ENCODE peak calls at places on chromosomes 5 and 9, in seven cellular contexts. I, N, G, T, V, X and E are unnamed samples.

GRCh38 chr9:131645078-131645776 is 94.6 kb downstream of the RAPGEF1 start:
- DNase-seq in I (no peak), N (peak; percentile 94), G (no peak), T (no peak), V (no peak), X (peak; percentile 52), E (no peak)

GRCh38 chr9:109258619-109259321 is 62.1 kb downstream of the EPB41L4B start:
- DNase-seq in I (peak; percentile 69), N (no peak), G (peak; percentile 24), T (no peak), V (no peak), X (no peak), E (peak; percentile 65)

GRCh38 chr9:81772144-81772543 is 82.8 kb upstream of the TLE1 start:
- DNase-seq in I (no peak), N (no peak), G (no peak), T (no peak), V (peak; percentile 49), X (peak; percentile 28), E (peak; percentile 67)

GRCh38 chr5:472076-472655 is 29.2 kb downstream of the EXOC3 start:
- DNase-seq in I (no peak), N (peak; percentile 6), G (no peak), T (no peak), V (no peak), X (peak; percentile 13), E (no peak)

GRCh38 chr5:97043511-97043910 is 98.9 kb downstream of the LIX1 start:
- DNase-seq in I (no peak), N (no peak), G (no peak), T (no peak), V (no peak), X (no peak), E (peak; percentile 21)

GRCh38 chr5:175354961-175355360 is 89.0 kb downstream of the DRD1 start:
- DNase-seq in I (no peak), N (peak; percentile 2), G (no peak), T (no peak), V (no peak), X (no peak), E (no peak)

GRCh38 chr5:172929371-172929838 is 29.8 kb upstream of the RPL26L1 start:
- DNase-seq in I (no peak), N (peak; percentile 88), G (no peak), T (no peak), V (peak; percentile 99), X (peak; percentile 80), E (no peak)

GRCh38 chr9:78296208-78296892 is 575 bp upstream of the PSAT1 start:
- DNase-seq in I (peak; percentile 61), N (peak; percentile 75), G (peak; percentile 18), T (no peak), V (peak; percentile 54), X (peak; percentile 52), E (peak; percentile 85)

GRCh38 chr5:126054593-126055347 is 368.4 kb upstream of the GRAMD2B start:
- DNase-seq in I (no peak), N (no peak), G (no peak), T (no peak), V (no peak), X (peak; percentile 11), E (peak; percentile 40)

GRCh38 chr5:179243333-179243732 is 101.9 kb downstream of the ADAMTS2 start:
- DNase-seq in I (peak; percentile 4), N (peak; percentile 16), G (no peak), T (no peak), V (peak; percentile 76), X (peak; percentile 92), E (no peak)

GRCh38 chr5:73380710-73381586 is 67.6 kb downstream of the FOXD1 start:
- DNase-seq in I (peak; percentile 38), N (no peak), G (no peak), T (no peak), V (no peak), X (no peak), E (peak; percentile 39)

GRCh38 chr9:16625831-16626230 is 244.6 kb downstream of the BNC2 start:
- DNase-seq in I (no peak), N (no peak), G (no peak), T (no peak), V (peak; percentile 67), X (peak; percentile 58), E (peak; percentile 69)

GRCh38 chr5:143635888-143636287 is 176.1 kb upstream of the HMHB1 start:
- DNase-seq in I (no peak), N (no peak), G (no peak), T (no peak), V (no peak), X (no peak), E (no peak)

GRCh38 chr9:97412628-97413382 is 909 bp downstream of the TDRD7 start:
- DNase-seq in I (no peak), N (peak; percentile 12), G (peak; percentile 15), T (no peak), V (peak; percentile 5), X (peak; percentile 33), E (peak; percentile 17)

GRCh38 chr9:70066874-70067273 is 23.2 kb downstream of the MAMDC2 start:
- DNase-seq in I (no peak), N (no peak), G (no peak), T (no peak), V (no peak), X (no peak), E (no peak)
- H3K4ac ChIP-seq in I (no peak overlapping the region), N (no peak overlapping the region), G (no peak overlapping the region), T (no peak overlapping the region), V (no peak overlapping the region), X (no peak overlapping the region), E (no peak overlapping the region)

GRCh38 chr5:39395521-39395920 is 29.3 kb downstream of the DAB2 start:
- DNase-seq in I (no peak), N (no peak), G (no peak), T (no peak), V (peak; percentile 46), X (peak; percentile 18), E (no peak)
- H3K23ac ChIP-seq in I (no peak overlapping the region), N (no peak overlapping the region), G (no peak overlapping the region), T (no peak overlapping the region), V (no peak overlapping the region), X (no peak overlapping the region), E (no peak overlapping the region)

GRCh38 chr5:1659100-1660036 is 135.6 kb upstream of the LPCAT1 start:
- DNase-seq in I (peak; percentile 30), N (no peak), G (no peak), T (no peak), V (no peak), X (no peak), E (no peak)
- H3K4ac ChIP-seq in I (no peak overlapping the region), N (no peak overlapping the region), G (no peak overlapping the region), T (no peak overlapping the region), V (no peak overlapping the region), X (no peak overlapping the region), E (no peak overlapping the region)

GRCh38 chr9:98709968-98710965 is 1.5 kb upstream of the GABBR2 start:
- DNase-seq in I (peak; percentile 51), N (peak; percentile 58), G (no peak), T (no peak), V (peak; percentile 73), X (peak; percentile 45), E (peak; percentile 63)
- H3K23ac ChIP-seq in I (no peak overlapping the region), N (no peak overlapping the region), G (no peak overlapping the region), T (no peak overlapping the region), V (no peak overlapping the region), X (no peak overlapping the region), E (no peak overlapping the region)

DNA sequence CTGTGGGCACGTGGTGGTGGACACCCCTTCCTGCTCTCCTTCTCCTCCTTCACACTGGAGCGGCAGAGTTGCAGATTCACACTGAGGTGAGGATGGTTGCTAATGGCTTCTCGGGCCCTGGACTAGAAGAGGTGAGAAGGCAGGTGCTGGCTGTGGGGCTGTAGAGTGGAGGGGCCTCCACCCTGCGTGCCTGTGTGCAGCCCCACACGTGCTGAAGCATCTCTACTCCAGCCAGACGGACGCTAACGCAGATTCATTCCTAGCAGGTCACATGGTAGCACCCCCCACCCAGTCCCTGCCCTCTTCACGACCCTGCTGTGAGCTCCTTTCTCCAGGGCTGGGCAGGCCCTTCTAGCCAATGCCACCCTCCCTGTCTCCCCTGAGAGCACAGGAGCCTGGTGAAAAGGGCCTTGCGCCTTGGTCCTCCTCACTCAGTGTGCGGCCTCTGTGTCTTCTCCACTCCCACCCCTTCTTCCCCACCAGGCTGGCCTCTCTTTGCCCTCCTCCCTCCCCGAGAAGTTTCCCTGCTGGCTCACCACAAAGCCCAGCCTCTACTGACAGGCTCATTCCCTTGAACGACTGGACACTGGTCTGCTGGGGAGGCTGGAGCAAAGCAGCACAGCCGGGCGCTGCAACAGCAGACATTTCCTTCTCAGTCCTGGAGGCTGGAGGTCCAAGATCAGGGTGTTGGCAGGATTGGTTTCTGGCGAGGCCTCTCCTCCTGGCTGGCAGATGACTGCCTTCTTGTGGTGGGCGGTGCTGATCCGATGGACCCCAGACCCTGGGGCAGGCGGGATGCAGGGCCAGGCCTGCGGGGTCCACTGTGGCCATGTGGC is 14.2 kb downstream of the CACNA1B start:
- DNase-seq in I (no peak), N (no peak), G (no peak), T (no peak), V (no peak), X (no peak), E (no peak)
- H3K4ac ChIP-seq in I (no peak overlapping the region), N (no peak overlapping the region), G (no peak overlapping the region), T (no peak overlapping the region), V (no peak overlapping the region), X (no peak overlapping the region), E (no peak overlapping the region)

GRCh38 chr5:38364825-38365224 is 106.5 kb downstream of the EGFLAM start:
- DNase-seq in I (no peak), N (no peak), G (no peak), T (no peak), V (no peak), X (no peak), E (no peak)
- H3K23ac ChIP-seq in I (no peak overlapping the region), N (no peak overlapping the region), G (no peak overlapping the region), T (no peak overlapping the region), V (no peak overlapping the region), X (no peak overlapping the region), E (no peak overlapping the region)

GRCh38 chr5:158178535-158178934 is 319.6 kb upstream of the CLINT1 start:
- DNase-seq in I (no peak), N (no peak), G (no peak), T (no peak), V (no peak), X (no peak), E (peak; percentile 31)
- H3K4ac ChIP-seq in I (no peak overlapping the region), N (no peak overlapping the region), G (no peak overlapping the region), T (no peak overlapping the region), V (no peak overlapping the region), X (no peak overlapping the region), E (no peak overlapping the region)